ENCODE peak calls at places on chromosome 20, in four cellular contexts. D is NCI-H1092, X is endothelial cell, B is sciatic nerve. I is an unnamed sample.

GRCh38 chr20:6767536-6768227 is at the start of gene BMP2:
- DNase-seq in D (peak), X (peak), B (peak), I (no peak)

GRCh38 chr20:60101201-60101893 is 143.1 kb downstream of the CDH26 start:
- DNase-seq in D (no peak), X (no peak), B (no peak), I (no peak)

GRCh38 chr20:56995157-56995556 is 271.3 kb downstream of the BMP7 start:
- DNase-seq in D (no peak), X (no peak), B (no peak), I (no peak)

GRCh38 chr20:24996449-24997195 is 4.1 kb upstream of the APMAP start:
- DNase-seq in D (no peak), X (no peak), B (peak), I (no peak)

GRCh38 chr20:46361386-46361785 is 45.0 kb downstream of the ELMO2 start:
- DNase-seq in D (no peak), X (no peak), B (no peak), I (no peak)

GRCh38 chr20:31633339-31633914 is 4.3 kb upstream of the COX4I2 start:
- DNase-seq in D (no peak), X (no peak), B (no peak), I (no peak)

GRCh38 chr20:47281376-47281775 is 75.1 kb downstream of the ZMYND8 start:
- DNase-seq in D (no peak), X (no peak), B (no peak), I (no peak)

GRCh38 chr20:53903652-53903987 is 166.8 kb downstream of the BCAS1 start:
- DNase-seq in D (no peak), X (no peak), B (no peak), I (no peak)

GRCh38 chr20:3753098-3753497 is 14.5 kb downstream of the ADISSP start:
- DNase-seq in D (peak), X (peak), B (no peak), I (peak)

GRCh38 chr20:62064788-62065668 is 653 bp downstream of the TAF4 start:
- DNase-seq in D (no peak), X (peak), B (no peak), I (no peak)

GRCh38 chr20:58634121-58634817 is 16.8 kb upstream of the STX16 start:
- DNase-seq in D (no peak), X (no peak), B (peak), I (no peak)

GRCh38 chr20:63394069-63394468 is 32.9 kb upstream of the CHRNA4 start:
- DNase-seq in D (no peak), X (no peak), B (no peak), I (no peak)

GRCh38 chr20:37347347-37347823 is 1.4 kb downstream of the SRC start:
- DNase-seq in D (no peak), X (no peak), B (no peak), I (no peak)

GRCh38 chr20:48186447-48186846 is 401.2 kb upstream of the SULF2 start:
- DNase-seq in D (no peak), X (no peak), B (no peak), I (no peak)

GRCh38 chr20:14334306-14334930 is 3.0 kb downstream of the FLRT3 start:
- DNase-seq in D (peak), X (peak), B (no peak), I (peak)

GRCh38 chr20:19380211-19380610 is 167.8 kb downstream of the SLC24A3 start:
- DNase-seq in D (no peak), X (no peak), B (no peak), I (no peak)

GRCh38 chr20:57030611-57031600 is 235.5 kb downstream of the BMP7 start:
- DNase-seq in D (no peak), X (no peak), B (no peak), I (no peak)

GRCh38 chr20:57777911-57778310 is 68.1 kb upstream of the PMEPA1 start:
- DNase-seq in D (no peak), X (no peak), B (no peak), I (no peak)

GRCh38 chr20:11454966-11455799 is 462.5 kb upstream of the BTBD3 start:
- DNase-seq in D (no peak), X (peak), B (no peak), I (peak)

GRCh38 chr20:38024496-38024895 is 8.8 kb downstream of the TTI1 start:
- DNase-seq in D (no peak), X (no peak), B (no peak), I (no peak)

GRCh38 chr20:25408170-25408547 is 686 bp downstream of the GINS1 start:
- DNase-seq in D (no peak), X (no peak), B (no peak), I (no peak)

GRCh38 chr20:41428285-41428684 is 61.7 kb upstream of the EMILIN3 start:
- DNase-seq in D (no peak), X (no peak), B (no peak), I (no peak)

GRCh38 chr20:29873946-29874345 is 1383.5 kb upstream of the DEFB115 start:
- DNase-seq in D (no peak), X (peak), B (peak), I (no peak)

GRCh38 chr20:49887251-49887827 is 28.0 kb downstream of the SPATA2 start:
- DNase-seq in D (no peak), X (no peak), B (peak), I (no peak)

GRCh38 chr20:43975096-43975768 is 60.6 kb downstream of the TOX2 start:
- DNase-seq in D (no peak), X (no peak), B (no peak), I (peak)

GRCh38 chr20:49276895-49277785 is 717 bp downstream of the ZNFX1 start:
- DNase-seq in D (no peak), X (peak), B (peak), I (no peak)

GRCh38 chr20:63694596-63695418 is 1.6 kb upstream of the TNFRSF6B start:
- DNase-seq in D (no peak), X (no peak), B (peak), I (no peak)

GRCh38 chr20:49273696-49274277 is 4.1 kb downstream of the ZNFX1 start:
- DNase-seq in D (no peak), X (no peak), B (no peak), I (no peak)

GRCh38 chr20:53611449-53611894 is 17.8 kb upstream of the ZNF217 start:
- DNase-seq in D (no peak), X (no peak), B (no peak), I (peak)

GRCh38 chr20:54176610-54177009 is 2.8 kb upstream of the CYP24A1 start:
- DNase-seq in D (no peak), X (no peak), B (no peak), I (no peak)

GRCh38 chr20:46151936-46152335 is 33.8 kb downstream of the CD40 start:
- DNase-seq in D (no peak), X (peak), B (no peak), I (no peak)

GRCh38 chr20:59783020-59784010 is 150.1 kb downstream of the SYCP2 start:
- DNase-seq in D (peak), X (peak), B (peak), I (peak)

GRCh38 chr20:3808141-3808479 is 12.0 kb downstream of the CDC25B start:
- DNase-seq in D (peak), X (no peak), B (peak), I (peak)

GRCh38 chr20:48189177-48189576 is 403.9 kb upstream of the SULF2 start:
- DNase-seq in D (no peak), X (no peak), B (no peak), I (no peak)

GRCh38 chr20:5918856-5919633 is 31.3 kb downstream of the TRMT6 start:
- DNase-seq in D (no peak), X (no peak), B (no peak), I (no peak)

GRCh38 chr20:50269111-50270033 is 78.7 kb downstream of the CEBPB start:
- DNase-seq in D (no peak), X (no peak), B (no peak), I (no peak)

GRCh38 chr20:48703107-48703506 is 124.7 kb downstream of the PREX1 start:
- DNase-seq in D (peak), X (no peak), B (no peak), I (no peak)

GRCh38 chr20:20010639-20011500 is 6.3 kb upstream of the NAA20 start:
- DNase-seq in D (peak), X (no peak), B (no peak), I (peak)